ENCODE peak calls at places on chromosomes 5 and 9, in nine cellular contexts. One of them, this sample, is unnamed.

GRCh38 chr9:90836396-90837080 is 34.9 kb downstream of the SYK start:
- DNase-seq in cardiac fibroblast: no peak
- DNase-seq in AG08395: no peak
- DNase-seq in iPS-NIHi11: no peak
- DNase-seq in activated CD4-positive, alpha-beta T cell treated with anti-CD3 and anti-CD28 coated beads, Interleukin-2, amount 50 U/mL, for 1 hour: no peak
- DNase-seq in fibroblast of gingiva: no peak
- DNase-seq in T-cell: no peak
- DNase-seq in lower lobe of right lung: no peak
- DNase-seq in activated T-helper 9 cell treated with anti-CD3 and anti-CD28 coated beads, Interleukin-2, amount 50 U/mL, for 16 hours: no peak
- DNase-seq in this sample: no peak

GRCh38 chr5:108084105-108084504 is 297.8 kb downstream of the FBXL17 start:
- DNase-seq in fibroblast of gingiva: peak
- DNase-seq in T-cell: no peak
- DNase-seq in cardiac fibroblast: no peak
- DNase-seq in iPS-NIHi11: no peak
- DNase-seq in AG08395: no peak
- DNase-seq in activated CD4-positive, alpha-beta T cell treated with anti-CD3 and anti-CD28 coated beads, Interleukin-2, amount 50 U/mL, for 1 hour: no peak
- DNase-seq in activated T-helper 9 cell treated with anti-CD3 and anti-CD28 coated beads, Interleukin-2, amount 50 U/mL, for 16 hours: no peak
- DNase-seq in lower lobe of right lung: no peak
- DNase-seq in this sample: no peak

GRCh38 chr5:102749416-102750021 is 5.6 kb upstream of the PAM start:
- DNase-seq in fibroblast of gingiva: no peak
- DNase-seq in cardiac fibroblast: no peak
- DNase-seq in iPS-NIHi11: no peak
- DNase-seq in T-cell: no peak
- DNase-seq in activated CD4-positive, alpha-beta T cell treated with anti-CD3 and anti-CD28 coated beads, Interleukin-2, amount 50 U/mL, for 1 hour: no peak
- DNase-seq in activated T-helper 9 cell treated with anti-CD3 and anti-CD28 coated beads, Interleukin-2, amount 50 U/mL, for 16 hours: no peak
- DNase-seq in AG08395: no peak
- DNase-seq in lower lobe of right lung: no peak
- DNase-seq in this sample: no peak

GRCh38 chr5:158820891-158821290 is 278.8 kb downstream of the EBF1 start:
- DNase-seq in fibroblast of gingiva: no peak
- DNase-seq in activated T-helper 9 cell treated with anti-CD3 and anti-CD28 coated beads, Interleukin-2, amount 50 U/mL, for 16 hours: no peak
- DNase-seq in activated CD4-positive, alpha-beta T cell treated with anti-CD3 and anti-CD28 coated beads, Interleukin-2, amount 50 U/mL, for 1 hour: no peak
- DNase-seq in T-cell: no peak
- DNase-seq in iPS-NIHi11: no peak
- DNase-seq in AG08395: no peak
- DNase-seq in cardiac fibroblast: no peak
- DNase-seq in lower lobe of right lung: no peak
- DNase-seq in this sample: no peak

GRCh38 chr5:150461231-150461630 is 11.7 kb upstream of the RPS14 start:
- DNase-seq in activated CD4-positive, alpha-beta T cell treated with anti-CD3 and anti-CD28 coated beads, Interleukin-2, amount 50 U/mL, for 1 hour: no peak
- DNase-seq in AG08395: no peak
- DNase-seq in T-cell: peak
- DNase-seq in fibroblast of gingiva: no peak
- DNase-seq in cardiac fibroblast: no peak
- DNase-seq in iPS-NIHi11: no peak
- DNase-seq in lower lobe of right lung: peak
- DNase-seq in activated T-helper 9 cell treated with anti-CD3 and anti-CD28 coated beads, Interleukin-2, amount 50 U/mL, for 16 hours: no peak
- DNase-seq in this sample: no peak

GRCh38 chr9:131500377-131500776 is 2.3 kb upstream of the POMT1 start:
- DNase-seq in AG08395: no peak
- DNase-seq in activated CD4-positive, alpha-beta T cell treated with anti-CD3 and anti-CD28 coated beads, Interleukin-2, amount 50 U/mL, for 1 hour: peak
- DNase-seq in iPS-NIHi11: no peak
- DNase-seq in activated T-helper 9 cell treated with anti-CD3 and anti-CD28 coated beads, Interleukin-2, amount 50 U/mL, for 16 hours: peak
- DNase-seq in lower lobe of right lung: no peak
- DNase-seq in fibroblast of gingiva: no peak
- DNase-seq in cardiac fibroblast: no peak
- DNase-seq in T-cell: peak
- DNase-seq in this sample: no peak

GRCh38 chr5:123176224-123176937 is 87.3 kb downstream of the PRDM6 start:
- DNase-seq in cardiac fibroblast: no peak
- DNase-seq in T-cell: no peak
- DNase-seq in activated T-helper 9 cell treated with anti-CD3 and anti-CD28 coated beads, Interleukin-2, amount 50 U/mL, for 16 hours: no peak
- DNase-seq in iPS-NIHi11: no peak
- DNase-seq in lower lobe of right lung: no peak
- DNase-seq in activated CD4-positive, alpha-beta T cell treated with anti-CD3 and anti-CD28 coated beads, Interleukin-2, amount 50 U/mL, for 1 hour: no peak
- DNase-seq in fibroblast of gingiva: peak
- DNase-seq in AG08395: peak
- DNase-seq in this sample: no peak

GRCh38 chr5:89613222-89613956 is 730.4 kb upstream of the MEF2C start:
- DNase-seq in fibroblast of gingiva: no peak
- DNase-seq in activated T-helper 9 cell treated with anti-CD3 and anti-CD28 coated beads, Interleukin-2, amount 50 U/mL, for 16 hours: no peak
- DNase-seq in lower lobe of right lung: no peak
- DNase-seq in activated CD4-positive, alpha-beta T cell treated with anti-CD3 and anti-CD28 coated beads, Interleukin-2, amount 50 U/mL, for 1 hour: no peak
- DNase-seq in T-cell: no peak
- DNase-seq in iPS-NIHi11: no peak
- DNase-seq in cardiac fibroblast: no peak
- DNase-seq in AG08395: no peak
- DNase-seq in this sample: peak

GRCh38 chr5:174608631-174609097 is 115.7 kb upstream of the MSX2 start:
- DNase-seq in activated CD4-positive, alpha-beta T cell treated with anti-CD3 and anti-CD28 coated beads, Interleukin-2, amount 50 U/mL, for 1 hour: no peak
- DNase-seq in T-cell: no peak
- DNase-seq in lower lobe of right lung: peak
- DNase-seq in iPS-NIHi11: no peak
- DNase-seq in fibroblast of gingiva: no peak
- DNase-seq in activated T-helper 9 cell treated with anti-CD3 and anti-CD28 coated beads, Interleukin-2, amount 50 U/mL, for 16 hours: no peak
- DNase-seq in cardiac fibroblast: peak
- DNase-seq in AG08395: no peak
- DNase-seq in this sample: peak

GRCh38 chr9:5876711-5877110 is 14.0 kb upstream of the MLANA start:
- DNase-seq in cardiac fibroblast: no peak
- DNase-seq in activated T-helper 9 cell treated with anti-CD3 and anti-CD28 coated beads, Interleukin-2, amount 50 U/mL, for 16 hours: no peak
- DNase-seq in iPS-NIHi11: peak
- DNase-seq in fibroblast of gingiva: no peak
- DNase-seq in AG08395: no peak
- DNase-seq in T-cell: no peak
- DNase-seq in activated CD4-positive, alpha-beta T cell treated with anti-CD3 and anti-CD28 coated beads, Interleukin-2, amount 50 U/mL, for 1 hour: no peak
- DNase-seq in lower lobe of right lung: no peak
- DNase-seq in this sample: peak

GRCh38 chr9:86239053-86239770 is 20.2 kb downstream of the C9orf153 start:
- DNase-seq in T-cell: no peak
- DNase-seq in lower lobe of right lung: no peak
- DNase-seq in cardiac fibroblast: peak
- DNase-seq in activated CD4-positive, alpha-beta T cell treated with anti-CD3 and anti-CD28 coated beads, Interleukin-2, amount 50 U/mL, for 1 hour: no peak
- DNase-seq in AG08395: no peak
- DNase-seq in activated T-helper 9 cell treated with anti-CD3 and anti-CD28 coated beads, Interleukin-2, amount 50 U/mL, for 16 hours: no peak
- DNase-seq in fibroblast of gingiva: no peak
- DNase-seq in iPS-NIHi11: no peak
- DNase-seq in this sample: peak

GRCh38 chr5:125412561-125413535 is 666.4 kb upstream of the ZNF608 start:
- DNase-seq in lower lobe of right lung: peak
- DNase-seq in activated CD4-positive, alpha-beta T cell treated with anti-CD3 and anti-CD28 coated beads, Interleukin-2, amount 50 U/mL, for 1 hour: no peak
- DNase-seq in fibroblast of gingiva: peak
- DNase-seq in cardiac fibroblast: peak
- DNase-seq in activated T-helper 9 cell treated with anti-CD3 and anti-CD28 coated beads, Interleukin-2, amount 50 U/mL, for 16 hours: no peak
- DNase-seq in AG08395: peak
- DNase-seq in iPS-NIHi11: peak
- DNase-seq in T-cell: no peak
- DNase-seq in this sample: peak

GRCh38 chr9:111386386-111386785 is 56.4 kb upstream of the OR2K2 start:
- DNase-seq in fibroblast of gingiva: no peak
- DNase-seq in lower lobe of right lung: no peak
- DNase-seq in AG08395: no peak
- DNase-seq in activated CD4-positive, alpha-beta T cell treated with anti-CD3 and anti-CD28 coated beads, Interleukin-2, amount 50 U/mL, for 1 hour: no peak
- DNase-seq in iPS-NIHi11: no peak
- DNase-seq in activated T-helper 9 cell treated with anti-CD3 and anti-CD28 coated beads, Interleukin-2, amount 50 U/mL, for 16 hours: no peak
- DNase-seq in T-cell: no peak
- DNase-seq in cardiac fibroblast: no peak
- DNase-seq in this sample: no peak

GRCh38 chr5:9653811-9654210 is 23.7 kb upstream of the TAS2R1 start:
- DNase-seq in lower lobe of right lung: no peak
- DNase-seq in iPS-NIHi11: no peak
- DNase-seq in fibroblast of gingiva: peak
- DNase-seq in activated T-helper 9 cell treated with anti-CD3 and anti-CD28 coated beads, Interleukin-2, amount 50 U/mL, for 16 hours: no peak
- DNase-seq in AG08395: peak
- DNase-seq in activated CD4-positive, alpha-beta T cell treated with anti-CD3 and anti-CD28 coated beads, Interleukin-2, amount 50 U/mL, for 1 hour: no peak
- DNase-seq in cardiac fibroblast: peak
- DNase-seq in T-cell: no peak
- DNase-seq in this sample: peak

GRCh38 chr9:88646539-88646938 is 111.6 kb downstream of the NXNL2 start:
- DNase-seq in lower lobe of right lung: no peak
- DNase-seq in activated CD4-positive, alpha-beta T cell treated with anti-CD3 and anti-CD28 coated beads, Interleukin-2, amount 50 U/mL, for 1 hour: no peak
- DNase-seq in T-cell: no peak
- DNase-seq in fibroblast of gingiva: peak
- DNase-seq in iPS-NIHi11: no peak
- DNase-seq in cardiac fibroblast: no peak
- DNase-seq in activated T-helper 9 cell treated with anti-CD3 and anti-CD28 coated beads, Interleukin-2, amount 50 U/mL, for 16 hours: no peak
- DNase-seq in AG08395: no peak
- DNase-seq in this sample: no peak

GRCh38 chr5:10518352-10518751 is 45.5 kb upstream of the ANKRD33B start:
- DNase-seq in cardiac fibroblast: peak
- DNase-seq in T-cell: no peak
- DNase-seq in AG08395: peak
- DNase-seq in activated T-helper 9 cell treated with anti-CD3 and anti-CD28 coated beads, Interleukin-2, amount 50 U/mL, for 16 hours: no peak
- DNase-seq in fibroblast of gingiva: peak
- DNase-seq in iPS-NIHi11: no peak
- DNase-seq in activated CD4-positive, alpha-beta T cell treated with anti-CD3 and anti-CD28 coated beads, Interleukin-2, amount 50 U/mL, for 1 hour: no peak
- DNase-seq in lower lobe of right lung: no peak
- DNase-seq in this sample: no peak

GRCh38 chr9:87792831-87793288 is 66.9 kb downstream of the CTSL start:
- DNase-seq in iPS-NIHi11: peak
- DNase-seq in T-cell: peak
- DNase-seq in AG08395: peak
- DNase-seq in fibroblast of gingiva: peak
- DNase-seq in cardiac fibroblast: peak
- DNase-seq in activated T-helper 9 cell treated with anti-CD3 and anti-CD28 coated beads, Interleukin-2, amount 50 U/mL, for 16 hours: peak
- DNase-seq in activated CD4-positive, alpha-beta T cell treated with anti-CD3 and anti-CD28 coated beads, Interleukin-2, amount 50 U/mL, for 1 hour: no peak
- DNase-seq in lower lobe of right lung: peak
- DNase-seq in this sample: peak

GRCh38 chr9:2870340-2870739 is 26.4 kb upstream of the PUM3 start:
- DNase-seq in iPS-NIHi11: no peak
- DNase-seq in lower lobe of right lung: no peak
- DNase-seq in cardiac fibroblast: no peak
- DNase-seq in activated T-helper 9 cell treated with anti-CD3 and anti-CD28 coated beads, Interleukin-2, amount 50 U/mL, for 16 hours: no peak
- DNase-seq in activated CD4-positive, alpha-beta T cell treated with anti-CD3 and anti-CD28 coated beads, Interleukin-2, amount 50 U/mL, for 1 hour: no peak
- DNase-seq in AG08395: no peak
- DNase-seq in fibroblast of gingiva: no peak
- DNase-seq in T-cell: no peak
- DNase-seq in this sample: no peak

GRCh38 chr5:156474251-156474650 is 147.3 kb downstream of the SGCD start:
- DNase-seq in AG08395: peak
- DNase-seq in cardiac fibroblast: peak
- DNase-seq in activated CD4-positive, alpha-beta T cell treated with anti-CD3 and anti-CD28 coated beads, Interleukin-2, amount 50 U/mL, for 1 hour: no peak
- DNase-seq in lower lobe of right lung: no peak
- DNase-seq in fibroblast of gingiva: no peak
- DNase-seq in activated T-helper 9 cell treated with anti-CD3 and anti-CD28 coated beads, Interleukin-2, amount 50 U/mL, for 16 hours: no peak
- DNase-seq in iPS-NIHi11: no peak
- DNase-seq in T-cell: no peak
- DNase-seq in this sample: peak

GRCh38 chr5:179900707-179901106 is 7.0 kb downstream of the TBC1D9B start:
- DNase-seq in iPS-NIHi11: no peak
- DNase-seq in activated T-helper 9 cell treated with anti-CD3 and anti-CD28 coated beads, Interleukin-2, amount 50 U/mL, for 16 hours: no peak
- DNase-seq in lower lobe of right lung: no peak
- DNase-seq in activated CD4-positive, alpha-beta T cell treated with anti-CD3 and anti-CD28 coated beads, Interleukin-2, amount 50 U/mL, for 1 hour: no peak
- DNase-seq in fibroblast of gingiva: no peak
- DNase-seq in T-cell: no peak
- DNase-seq in AG08395: no peak
- DNase-seq in cardiac fibroblast: no peak
- DNase-seq in this sample: peak

GRCh38 chr5:159786201-159786600 is 130.1 kb upstream of the ADRA1B start:
- DNase-seq in T-cell: no peak
- DNase-seq in lower lobe of right lung: no peak
- DNase-seq in activated T-helper 9 cell treated with anti-CD3 and anti-CD28 coated beads, Interleukin-2, amount 50 U/mL, for 16 hours: no peak
- DNase-seq in iPS-NIHi11: no peak
- DNase-seq in fibroblast of gingiva: no peak
- DNase-seq in cardiac fibroblast: no peak
- DNase-seq in activated CD4-positive, alpha-beta T cell treated with anti-CD3 and anti-CD28 coated beads, Interleukin-2, amount 50 U/mL, for 1 hour: no peak
- DNase-seq in AG08395: no peak
- DNase-seq in this sample: no peak

GRCh38 chr9:112532427-112532826 is 45.8 kb downstream of the KIAA1958 start:
- DNase-seq in AG08395: peak
- DNase-seq in activated T-helper 9 cell treated with anti-CD3 and anti-CD28 coated beads, Interleukin-2, amount 50 U/mL, for 16 hours: no peak
- DNase-seq in lower lobe of right lung: no peak
- DNase-seq in cardiac fibroblast: peak
- DNase-seq in iPS-NIHi11: no peak
- DNase-seq in fibroblast of gingiva: peak
- DNase-seq in T-cell: no peak
- DNase-seq in activated CD4-positive, alpha-beta T cell treated with anti-CD3 and anti-CD28 coated beads, Interleukin-2, amount 50 U/mL, for 1 hour: no peak
- DNase-seq in this sample: no peak

This sample was measured in osteoblast.